ENCODE peak calls at places on chromosomes 7 and 10, in ten cellular contexts. S, H, A, M, C, F, O, G, K and W are unnamed samples.

GRCh38 chr7:22841954-22842353 is 19.3 kb upstream of the TOMM7 start:
- DNase-seq in S (no peak), H (no peak), A (no peak), M (no peak), C (no peak), F (no peak), O (peak), G (peak), K (no peak), W (peak)

GRCh38 chr7:82559203-82559805 is 115.7 kb upstream of the CACNA2D1 start:
- DNase-seq in S (peak), H (no peak), A (peak), M (peak), C (no peak), F (peak), O (no peak), G (no peak), K (no peak), W (no peak)

GRCh38 chr10:65570143-65571010 is 1355.5 kb upstream of the LRRTM3 start:
- DNase-seq in S (peak), H (peak), A (peak), M (peak), C (no peak), F (no peak), O (no peak), G (peak), K (peak), W (peak)

GRCh38 chr7:133712544-133712943 is 414.6 kb upstream of the LRGUK start:
- DNase-seq in S (no peak), H (no peak), A (no peak), M (no peak), C (no peak), F (no peak), O (no peak), G (no peak), K (no peak), W (no peak)

GRCh38 chr10:62043493-62043938 is 142.0 kb downstream of the ARID5B start:
- DNase-seq in S (no peak), H (peak), A (no peak), M (no peak), C (no peak), F (no peak), O (no peak), G (peak), K (no peak), W (peak)

GRCh38 chr10:1292611-1293021 is 236.4 kb downstream of the WDR37 start:
- DNase-seq in S (no peak), H (no peak), A (no peak), M (no peak), C (no peak), F (no peak), O (no peak), G (no peak), K (no peak), W (no peak)

GRCh38 chr10:7161484-7162283 is 249.2 kb downstream of the SFMBT2 start:
- DNase-seq in S (no peak), H (no peak), A (no peak), M (no peak), C (no peak), F (no peak), O (no peak), G (peak), K (no peak), W (peak)

GRCh38 chr10:78053201-78053868 is 19.7 kb downstream of the RPS24 start:
- DNase-seq in S (no peak), H (peak), A (no peak), M (no peak), C (no peak), F (no peak), O (peak), G (peak), K (no peak), W (peak)

GRCh38 chr10:43284341-43284910 is 17.6 kb upstream of the RASGEF1A start:
- DNase-seq in S (no peak), H (peak), A (no peak), M (peak), C (no peak), F (no peak), O (no peak), G (no peak), K (no peak), W (no peak)

GRCh38 chr10:60382946-60383681 is 6.6 kb downstream of the ANK3 start:
- DNase-seq in S (peak), H (peak), A (peak), M (peak), C (no peak), F (no peak), O (no peak), G (peak), K (no peak), W (peak)

GRCh38 chr10:125156196-125156595 is 4.2 kb downstream of the CTBP2 start:
- DNase-seq in S (no peak), H (no peak), A (no peak), M (no peak), C (peak), F (no peak), O (no peak), G (no peak), K (no peak), W (peak)

GRCh38 chr7:26307226-26307625 is 15.6 kb downstream of the SNX10 start:
- DNase-seq in S (no peak), H (peak), A (no peak), M (peak), C (no peak), F (no peak), O (no peak), G (peak), K (peak), W (peak)

GRCh38 chr7:33130184-33130583 is 820 bp downstream of the BBS9 start:
- DNase-seq in S (no peak), H (peak), A (no peak), M (no peak), C (no peak), F (no peak), O (no peak), G (peak), K (no peak), W (no peak)

GRCh38 chr10:76961841-76962240 is 675.8 kb downstream of the KCNMA1 start:
- DNase-seq in S (no peak), H (no peak), A (no peak), M (no peak), C (no peak), F (no peak), O (no peak), G (no peak), K (no peak), W (no peak)

GRCh38 chr7:143485500-143485899 is 7.8 kb downstream of the TAS2R41 start:
- DNase-seq in S (no peak), H (peak), A (no peak), M (no peak), C (no peak), F (no peak), O (peak), G (peak), K (no peak), W (peak)

GRCh38 chr10:58742141-58742540 is 229.5 kb downstream of the BICC1 start:
- DNase-seq in S (no peak), H (peak), A (no peak), M (no peak), C (no peak), F (no peak), O (no peak), G (peak), K (no peak), W (no peak)

GRCh38 chr10:97869091-97870042 is 19.7 kb downstream of the GOLGA7B start:
- DNase-seq in S (peak), H (peak), A (peak), M (peak), C (peak), F (peak), O (peak), G (peak), K (peak), W (peak)

GRCh38 chr10:112265745-112266144 is 17.5 kb upstream of the TECTB start:
- DNase-seq in S (no peak), H (no peak), A (no peak), M (no peak), C (no peak), F (no peak), O (no peak), G (no peak), K (no peak), W (peak)

GRCh38 chr10:8752146-8752843 is 697.8 kb downstream of the GATA3 start:
- DNase-seq in S (no peak), H (no peak), A (no peak), M (no peak), C (no peak), F (no peak), O (no peak), G (no peak), K (no peak), W (no peak)

GRCh38 chr10:78672898-78673297 is 395.9 kb upstream of the ZMIZ1 start:
- DNase-seq in S (no peak), H (peak), A (no peak), M (no peak), C (no peak), F (no peak), O (no peak), G (peak), K (no peak), W (no peak)

GRCh38 chr10:82969405-82969804 is 1094.4 kb downstream of the NRG3 start:
- DNase-seq in S (no peak), H (peak), A (no peak), M (peak), C (no peak), F (no peak), O (no peak), G (peak), K (no peak), W (peak)

GRCh38 chr7:74449809-74450397 is 3.8 kb upstream of the GTF2IRD1 start:
- DNase-seq in S (peak), H (peak), A (no peak), M (peak), C (no peak), F (peak), O (no peak), G (peak), K (peak), W (peak)

GRCh38 chr10:25017247-25017590 is 807 bp downstream of the THNSL1 start:
- DNase-seq in S (no peak), H (no peak), A (peak), M (peak), C (no peak), F (no peak), O (no peak), G (no peak), K (no peak), W (no peak)

GRCh38 chr7:154770361-154770760 is 232.6 kb downstream of the PAXIP1 start:
- DNase-seq in S (no peak), H (no peak), A (no peak), M (no peak), C (no peak), F (no peak), O (no peak), G (no peak), K (no peak), W (no peak)

GRCh38 chr7:128912281-128912680 is 1.8 kb upstream of the KCP start:
- DNase-seq in S (no peak), H (no peak), A (no peak), M (no peak), C (no peak), F (no peak), O (no peak), G (no peak), K (no peak), W (no peak)

GRCh38 chr7:44103566-44103940 is 592 bp upstream of the AEBP1 start:
- DNase-seq in S (no peak), H (no peak), A (no peak), M (no peak), C (no peak), F (no peak), O (no peak), G (no peak), K (no peak), W (no peak)

GRCh38 chr7:18401757-18402156 is 93.8 kb upstream of the HDAC9 start:
- DNase-seq in S (no peak), H (no peak), A (no peak), M (no peak), C (no peak), F (no peak), O (no peak), G (no peak), K (no peak), W (no peak)

GRCh38 chr7:3013975-3014792 is 29.5 kb downstream of the CARD11 start:
- DNase-seq in S (no peak), H (no peak), A (no peak), M (no peak), C (no peak), F (no peak), O (no peak), G (no peak), K (no peak), W (no peak)

GRCh38 chr7:47444376-47445098 is 137.4 kb downstream of the TNS3 start:
- DNase-seq in S (no peak), H (peak), A (no peak), M (peak), C (no peak), F (no peak), O (no peak), G (peak), K (no peak), W (peak)

GRCh38 chr7:135905355-135905754 is 71.8 kb downstream of the MTPN start:
- DNase-seq in S (no peak), H (no peak), A (no peak), M (no peak), C (no peak), F (no peak), O (no peak), G (no peak), K (no peak), W (no peak)